ENCODE peak calls at places on chromosomes 7 and 10, in eight cellular contexts. F, Z, W, J, O, Q, P and E are unnamed samples.

GRCh38 chr10:113228570-113228969 is 278.5 kb downstream of the TCF7L2 start:
- DNase-seq in Q (no peak), W (no peak), F (no peak), O (peak), Z (no peak), J (no peak), P (peak), E (peak)

GRCh38 chr10:89115876-89116627 is 91.1 kb downstream of the CH25H start:
- DNase-seq in P (peak), W (no peak), J (no peak), Z (no peak), F (no peak), O (peak), Q (no peak), E (peak)

GRCh38 chr7:158828343-158829020 is 827 bp downstream of the ESYT2 start:
- DNase-seq in Z (no peak), O (peak), W (no peak), J (no peak), Q (no peak), F (peak), P (no peak), E (no peak)

GRCh38 chr7:82729172-82730030 is 285.8 kb upstream of the CACNA2D1 start:
- DNase-seq in Q (no peak), W (no peak), Z (no peak), F (no peak), J (no peak), O (peak), P (peak), E (peak)

GRCh38 chr7:1242129-1242572 is 9.5 kb downstream of the UNCX start:
- DNase-seq in O (no peak), P (no peak), J (no peak), F (no peak), Z (no peak), W (no peak), Q (no peak), E (no peak)

GRCh38 chr10:93065675-93066543 is 5.3 kb downstream of the CYP26C1 start:
- DNase-seq in O (no peak), P (no peak), F (no peak), Z (no peak), Q (no peak), J (no peak), W (no peak), E (no peak)

GRCh38 chr10:61642073-61642637 is 20.6 kb upstream of the CABCOCO1 start:
- DNase-seq in J (no peak), F (no peak), O (peak), Z (no peak), Q (no peak), P (no peak), W (no peak), E (no peak)

GRCh38 chr10:4351723-4352565 is 474.1 kb upstream of the AKR1E2 start:
- DNase-seq in Q (no peak), W (no peak), P (peak), J (no peak), O (peak), F (no peak), Z (no peak), E (no peak)

GRCh38 chr7:112140600-112140999 is 65.6 kb downstream of the DOCK4 start:
- DNase-seq in J (no peak), Q (no peak), O (no peak), Z (no peak), F (no peak), W (no peak), P (no peak), E (no peak)

GRCh38 chr7:27921081-27921836 is 181.3 kb downstream of the TAX1BP1 start:
- DNase-seq in J (no peak), F (peak), P (peak), Z (peak), Q (no peak), W (no peak), O (peak), E (peak)

GRCh38 chr7:149869291-149869650 is 4.5 kb upstream of the ATP6V0E2 start:
- DNase-seq in Q (no peak), Z (no peak), P (no peak), W (no peak), F (no peak), J (no peak), O (no peak), E (no peak)

GRCh38 chr10:126171555-126171954 is 216.7 kb downstream of the ADAM12 start:
- DNase-seq in O (peak), W (no peak), F (no peak), Z (no peak), P (peak), J (no peak), Q (no peak), E (peak)

GRCh38 chr10:23540401-23540800 is 101.5 kb downstream of the OTUD1 start:
- DNase-seq in O (no peak), J (no peak), Z (no peak), P (no peak), F (no peak), Q (no peak), W (no peak), E (no peak)

GRCh38 chr10:4344544-4344994 is 481.4 kb upstream of the AKR1E2 start:
- DNase-seq in O (peak), F (peak), Z (peak), Q (peak), W (no peak), J (no peak), P (peak), E (peak)

GRCh38 chr7:16027396-16027795 is 340.9 kb upstream of the MEOX2 start:
- DNase-seq in P (no peak), Q (no peak), Z (no peak), J (no peak), F (no peak), O (no peak), W (no peak), E (no peak)

GRCh38 chr10:1632141-1632540 is 105.2 kb downstream of the ADARB2 start:
- DNase-seq in J (no peak), O (no peak), F (no peak), Q (no peak), Z (no peak), W (no peak), P (no peak), E (no peak)

GRCh38 chr7:79298145-79298760 is 155.2 kb downstream of the MAGI2 start:
- DNase-seq in Z (no peak), W (no peak), Q (no peak), F (peak), O (peak), J (no peak), P (peak), E (peak)

GRCh38 chr7:158705234-158705890 is 758 bp upstream of the NCAPG2 start:
- DNase-seq in O (no peak), Z (no peak), P (no peak), J (no peak), W (no peak), F (no peak), Q (no peak), E (no peak)

GRCh38 chr10:116098411-116099019 is 174.5 kb downstream of the GFRA1 start:
- DNase-seq in J (no peak), F (no peak), Q (no peak), W (no peak), P (no peak), Z (no peak), O (no peak), E (no peak)

GRCh38 chr10:52883996-52884871 is 111.7 kb upstream of the MBL2 start:
- DNase-seq in Z (no peak), J (no peak), F (peak), O (peak), W (no peak), P (peak), Q (peak), E (peak)